ENCODE peak calls at places on chromosomes 2 and 18, in six cellular contexts. J is hepatocyte, X is RWPE2, U is brain microvascular endothelial cell, Q is upper lobe of left lung, I is breast epithelium. V is an unnamed sample.

GRCh38 chr2:66854304-66854703 is 419.4 kb downstream of the MEIS1 start:
- DNase-seq in J (no peak), X (no peak), U (peak), Q (no peak), I (no peak), V (no peak)

GRCh38 chr2:138029238-138029637 is 65.0 kb downstream of the HNMT start:
- DNase-seq in J (no peak), X (no peak), U (peak), Q (no peak), I (no peak), V (no peak)

GRCh38 chr2:126886201-126886905 is 12.3 kb upstream of the TEX51 start:
- DNase-seq in J (peak), X (peak), U (peak), Q (peak), I (peak), V (peak)

GRCh38 chr2:144490017-144490416 is 29.9 kb downstream of the ZEB2 start:
- DNase-seq in J (no peak), X (no peak), U (no peak), Q (no peak), I (no peak), V (no peak)

GRCh38 chr2:39486071-39486470 is 49.0 kb upstream of the MAP4K3 start:
- DNase-seq in J (no peak), X (no peak), U (no peak), Q (no peak), I (no peak), V (no peak)

GRCh38 chr2:119683717-119684443 is 4.9 kb downstream of the TMEM177 start:
- DNase-seq in J (no peak), X (no peak), U (no peak), Q (no peak), I (no peak), V (no peak)

GRCh38 chr2:173607601-173608311 is 253.1 kb downstream of the CDCA7 start:
- DNase-seq in J (no peak), X (no peak), U (no peak), Q (no peak), I (no peak), V (no peak)

GRCh38 chr2:236052206-236052605 is 116.0 kb downstream of the GBX2 start:
- DNase-seq in J (no peak), X (no peak), U (no peak), Q (no peak), I (no peak), V (no peak)

GRCh38 chr2:120596191-120596781 is 139.4 kb upstream of the GLI2 start:
- DNase-seq in J (no peak), X (no peak), U (no peak), Q (no peak), I (no peak), V (no peak)

GRCh38 chr2:61419129-61419528 is 51.8 kb downstream of the USP34 start:
- DNase-seq in J (no peak), X (no peak), U (no peak), Q (no peak), I (no peak), V (no peak)

GRCh38 chr2:219120082-219120481 is 40.5 kb downstream of the NHEJ1 start:
- DNase-seq in J (no peak), X (no peak), U (no peak), Q (no peak), I (no peak), V (no peak)

GRCh38 chr2:33498291-33498956 is 22.0 kb downstream of the RASGRP3 start:
- DNase-seq in J (no peak), X (no peak), U (no peak), Q (no peak), I (no peak), V (no peak)

GRCh38 chr2:66839551-66840320 is 404.8 kb downstream of the MEIS1 start:
- DNase-seq in J (peak), X (peak), U (peak), Q (peak), I (no peak), V (no peak)

GRCh38 chr2:158755310-158755709 is 39.8 kb upstream of the DAPL1 start:
- DNase-seq in J (peak), X (no peak), U (no peak), Q (no peak), I (no peak), V (no peak)

GRCh38 chr2:43905871-43906270 is 67.1 kb downstream of the ABCG8 start:
- DNase-seq in J (no peak), X (no peak), U (peak), Q (no peak), I (no peak), V (no peak)

GRCh38 chr2:240392948-240393830 is 42.3 kb upstream of the GPC1 start:
- DNase-seq in J (no peak), X (no peak), U (no peak), Q (no peak), I (peak), V (no peak)

GRCh38 chr18:78583739-78584066 is 395.9 kb upstream of the SALL3 start:
- DNase-seq in J (no peak), X (no peak), U (no peak), Q (peak), I (no peak), V (no peak)

GRCh38 chr2:209942936-209943605 is 59.4 kb upstream of the RPE start:
- DNase-seq in J (no peak), X (no peak), U (peak), Q (no peak), I (no peak), V (no peak)

GRCh38 chr2:138086556-138086955 is 122.3 kb downstream of the HNMT start:
- DNase-seq in J (no peak), X (no peak), U (no peak), Q (no peak), I (no peak), V (no peak)

GRCh38 chr2:179355881-179356280 is 91.2 kb upstream of the SESTD1 start:
- DNase-seq in J (no peak), X (no peak), U (no peak), Q (no peak), I (no peak), V (no peak)

GRCh38 chr2:119487434-119488244 is 36.6 kb downstream of the SCTR start:
- DNase-seq in J (peak), X (no peak), U (no peak), Q (peak), I (no peak), V (no peak)

DNA sequence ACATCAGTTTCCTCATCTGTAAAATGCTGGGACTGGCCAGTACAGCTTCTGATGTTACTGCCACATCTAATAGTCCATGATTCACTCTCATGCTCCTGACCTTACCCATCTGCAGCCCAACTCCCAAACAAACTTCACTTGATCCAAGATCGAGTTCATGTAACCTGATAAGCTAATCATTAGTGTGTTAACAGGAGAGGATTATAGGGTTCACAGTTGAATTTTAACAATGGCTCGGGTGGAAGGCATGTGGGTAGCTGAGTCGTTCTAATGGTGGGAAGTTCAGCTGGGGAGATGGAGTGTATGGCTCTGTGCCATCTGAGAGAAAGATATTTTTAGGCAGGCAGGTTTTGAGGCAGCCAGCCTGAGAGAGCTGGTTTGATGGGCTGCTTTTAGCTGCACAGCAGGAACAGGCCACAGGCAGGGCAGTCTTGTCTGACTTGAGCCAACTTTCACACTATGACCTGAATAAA is 17.6 kb upstream of the NFE2L2 start:
- DNase-seq in J (no peak), X (no peak), U (no peak), Q (no peak), I (no peak), V (no peak)
- H3K27ac ChIP-seq in J (no peak), X (no peak), U (no peak), Q (no peak), I (no peak), V (no peak)

GRCh38 chr2:230777681-230778080 is 65.0 kb downstream of the CAB39 start:
- DNase-seq in J (no peak), X (no peak), U (no peak), Q (no peak), I (no peak), V (no peak)

GRCh38 chr2:230779141-230779523 is 66.5 kb downstream of the CAB39 start:
- DNase-seq in J (no peak), X (no peak), U (no peak), Q (no peak), I (no peak), V (no peak)

GRCh38 chr2:230775737-230776136 is 63.1 kb downstream of the CAB39 start:
- DNase-seq in J (no peak), X (no peak), U (no peak), Q (no peak), I (no peak), V (no peak)

GRCh38 chr2:230779607-230780006 is 67.0 kb downstream of the CAB39 start:
- DNase-seq in J (no peak), X (no peak), U (no peak), Q (no peak), I (no peak), V (no peak)

DNA sequence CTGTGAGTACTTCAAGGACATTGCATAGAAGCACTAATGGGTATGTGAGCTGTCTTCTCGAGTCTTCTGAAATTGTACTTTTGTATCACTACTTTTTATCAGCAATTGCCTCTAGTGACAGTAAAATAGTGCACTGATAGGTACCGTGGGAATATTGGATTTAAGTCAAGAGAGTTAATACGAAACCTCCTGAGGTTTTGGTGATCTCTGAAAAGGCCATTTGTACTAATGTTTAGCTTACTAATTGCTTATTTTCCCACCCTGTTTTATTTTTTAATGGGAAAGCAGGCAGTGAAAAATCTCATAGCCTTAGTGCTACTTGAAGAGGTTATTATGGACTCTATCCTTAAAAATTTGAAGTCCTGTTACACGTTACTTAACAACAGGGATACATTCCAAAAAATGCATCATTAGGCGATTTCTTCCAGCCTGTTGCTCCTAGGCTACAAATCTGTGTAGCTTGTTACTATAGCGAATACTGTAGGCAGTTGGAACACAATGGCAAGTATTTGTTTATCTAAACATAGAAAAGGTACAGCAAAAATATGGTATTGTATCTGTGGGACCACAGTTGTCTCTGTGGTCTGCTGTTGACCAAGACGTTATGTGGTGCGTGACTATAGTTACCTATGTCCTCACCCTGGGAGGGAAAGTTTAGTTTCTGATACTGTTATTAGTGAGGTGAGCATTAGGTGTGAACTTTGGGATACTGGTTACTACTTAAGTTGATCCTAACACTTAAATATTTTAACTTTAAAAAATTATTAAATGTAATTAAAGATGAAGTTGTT is 65.9 kb downstream of the CAB39 start:
- DNase-seq in J (no peak), X (no peak), U (no peak), Q (no peak), I (no peak), V (no peak)
- TF ChIP-seq CTCF in J (no peak), X (no peak), U (no peak), Q (no peak), I (no peak), V (no peak)

GRCh38 chr18:47882641-47883040 is 47.8 kb downstream of the SMAD2 start:
- DNase-seq in J (no peak), X (no peak), U (no peak), Q (no peak), I (no peak), V (no peak)
- H3K27ac ChIP-seq in J (no peak), X (no peak), U (no peak), Q (no peak), I (no peak), V (no peak)

GRCh38 chr2:10079931-10080535 is at the start of gene CYS1:
- DNase-seq in J (peak), X (no peak), U (no peak), Q (no peak), I (no peak), V (no peak)
- TF ChIP-seq CTCF in J (no peak), X (peak), U (no peak), Q (peak), I (no peak), V (no peak)

DNA sequence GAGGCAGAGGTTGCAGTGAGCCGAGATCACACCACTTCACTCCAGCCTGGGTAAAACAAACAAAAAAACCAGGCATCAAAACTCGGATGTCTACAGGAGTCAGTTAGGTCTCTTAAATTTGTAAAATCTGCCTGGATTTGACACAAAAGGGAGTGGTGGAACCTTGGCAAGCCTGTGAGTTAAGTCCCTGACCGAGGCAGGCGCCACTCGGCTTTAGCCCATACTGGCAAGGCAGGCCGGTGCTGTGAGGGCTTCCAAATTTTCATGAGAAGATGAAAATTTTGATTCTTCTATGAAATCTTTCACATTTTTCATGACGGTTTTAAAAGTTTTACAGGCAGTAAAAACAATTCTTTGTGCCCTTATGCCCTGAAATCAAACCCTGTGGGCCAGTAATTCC is 165.8 kb downstream of the FMNL2 start:
- DNase-seq in J (no peak), X (no peak), U (no peak), Q (no peak), I (no peak), V (no peak)
- H3K27ac ChIP-seq in J (no peak), X (no peak), U (no peak), Q (no peak), I (no peak), V (no peak)